ENCODE peak calls at places on chromosomes 3 and 15, in eight cellular contexts. D is C1 segment of cervical spinal cord, G is GM12865, W is EH, E is neural progenitor cell, Y is NCI-H1105, S is choroid plexus epithelial cell, T is naive B cell. O is an unnamed sample.
A peak's percentile ranks its signal among the peaks of the same experiment; 100 is the strongest.

GRCh38 chr15:98888839-98889479 is 118.6 kb downstream of the PGPEP1L start:
- DNase-seq in Y (no peak), S (peak; percentile 78), D (no peak), E (no peak), T (no peak), W (peak; percentile 88), G (peak; percentile 44), O (peak; percentile 61)

GRCh38 chr3:63977893-63978292 is 45.4 kb downstream of the PSMD6 start:
- DNase-seq in T (no peak), E (no peak), W (no peak), G (no peak), S (no peak), Y (no peak), D (no peak), O (no peak)

GRCh38 chr3:101243285-101244211 is 76.8 kb downstream of the IMPG2 start:
- DNase-seq in E (no peak), Y (no peak), D (no peak), G (no peak), W (peak; percentile 19), S (no peak), T (no peak), O (no peak)

GRCh38 chr3:9602620-9603019 is 46.7 kb upstream of the MTMR14 start:
- DNase-seq in D (no peak), G (no peak), E (no peak), Y (no peak), S (no peak), W (no peak), T (no peak), O (no peak)

GRCh38 chr15:56598991-56599390 is 134.1 kb upstream of the MNS1 start:
- DNase-seq in W (peak; percentile 59), E (no peak), D (no peak), S (peak; percentile 55), T (no peak), G (no peak), Y (no peak), O (no peak)

GRCh38 chr15:52567886-52568568 is 803 bp downstream of the ARPP19 start:
- DNase-seq in Y (no peak), D (no peak), T (no peak), E (no peak), W (peak; percentile 4), G (peak; percentile 51), S (peak; percentile 48), O (no peak)

GRCh38 chr3:5972586-5972985 is 785.1 kb downstream of the EDEM1 start:
- DNase-seq in S (no peak), Y (no peak), D (no peak), T (no peak), W (no peak), E (no peak), G (no peak), O (peak; percentile 53)

GRCh38 chr3:125148836-125149235 is 63.7 kb downstream of the SLC12A8 start:
- DNase-seq in T (peak; percentile 63), Y (no peak), G (peak; percentile 75), S (no peak), E (no peak), W (peak; percentile 75), D (no peak), O (peak; percentile 78)

GRCh38 chr15:33675246-33675645 is 293.1 kb upstream of the CHRM5 start:
- DNase-seq in W (peak; percentile 21), E (peak; percentile 74), D (no peak), G (peak; percentile 69), S (peak; percentile 52), Y (no peak), T (no peak), O (peak; percentile 56)

GRCh38 chr15:55289011-55289572 is 521 bp downstream of the RAB27A start:
- DNase-seq in E (peak; percentile 34), S (peak; percentile 76), D (no peak), T (peak; percentile 25), G (peak; percentile 34), Y (no peak), W (peak; percentile 43), O (peak; percentile 51)

GRCh38 chr3:132973441-132973840 is 64.8 kb upstream of the TMEM108 start:
- DNase-seq in G (no peak), D (no peak), E (no peak), T (no peak), W (no peak), S (no peak), Y (no peak), O (no peak)

GRCh38 chr3:175346573-175347356 is 487.6 kb downstream of the NAALADL2 start:
- DNase-seq in T (no peak), G (peak; percentile 76), D (no peak), Y (peak; percentile 43), E (no peak), S (peak; percentile 97), W (peak; percentile 96), O (peak; percentile 92)

GRCh38 chr3:29384640-29385039 is 103.8 kb downstream of the RBMS3 start:
- DNase-seq in T (no peak), S (peak; percentile 79), G (no peak), D (no peak), E (peak; percentile 8), W (peak; percentile 96), Y (no peak), O (peak; percentile 67)

GRCh38 chr15:76963596-76963995 is 31.3 kb upstream of the PSTPIP1 start:
- DNase-seq in E (no peak), G (no peak), Y (no peak), W (no peak), S (no peak), D (no peak), T (no peak), O (no peak)

GRCh38 chr3:14547693-14548092 is 7.6 kb upstream of the GRIP2 start:
- DNase-seq in D (no peak), Y (no peak), G (no peak), T (no peak), S (no peak), E (no peak), W (no peak), O (no peak)

GRCh38 chr3:186717039-186717457 is at the start of gene KNG1:
- DNase-seq in D (no peak), T (no peak), W (no peak), G (no peak), E (no peak), S (no peak), Y (no peak), O (no peak)

GRCh38 chr3:124586126-124587052 is 143.9 kb upstream of the UMPS start:
- DNase-seq in D (no peak), S (no peak), E (peak; percentile 68), G (no peak), W (no peak), T (no peak), Y (no peak), O (no peak)

GRCh38 chr3:134212898-134213665 is 37.6 kb downstream of the RYK start:
- DNase-seq in E (peak; percentile 82), G (peak; percentile 82), W (peak; percentile 75), Y (peak; percentile 80), S (peak; percentile 86), D (peak; percentile 57), T (peak; percentile 72), O (peak; percentile 90)

GRCh38 chr15:40489274-40490175 is 18.7 kb downstream of the CHST14 start:
- DNase-seq in S (no peak), T (no peak), D (no peak), G (no peak), W (no peak), Y (no peak), E (no peak), O (no peak)

GRCh38 chr3:5330152-5330810 is 142.8 kb downstream of the EDEM1 start:
- DNase-seq in T (no peak), D (no peak), W (peak; percentile 49), Y (no peak), S (peak; percentile 1), G (no peak), E (no peak), O (peak; percentile 64)

GRCh38 chr15:71055461-71055860 is 59.8 kb upstream of the THSD4 start:
- DNase-seq in D (no peak), G (no peak), S (peak; percentile 66), E (no peak), Y (no peak), T (no peak), W (peak; percentile 57), O (no peak)

GRCh38 chr15:72706266-72706665 is 20.3 kb downstream of the BBS4 start:
- DNase-seq in S (no peak), Y (no peak), G (no peak), E (no peak), D (no peak), T (no peak), W (peak; percentile 55), O (no peak)

GRCh38 chr15:64216722-64217428 is 54.1 kb upstream of the PPIB start:
- DNase-seq in Y (peak; percentile 53), E (no peak), W (no peak), D (no peak), S (peak; percentile 35), T (no peak), G (no peak), O (no peak)

GRCh38 chr3:144162042-144162441 is 190.4 kb downstream of the DIPK2A start:
- DNase-seq in S (peak; percentile 81), E (no peak), Y (peak; percentile 41), D (no peak), W (peak; percentile 11), G (no peak), T (no peak), O (peak; percentile 73)

GRCh38 chr15:101276501-101277037 is 716 bp downstream of the SELENOS start:
- DNase-seq in W (peak; percentile 58), S (peak; percentile 60), E (peak; percentile 59), T (no peak), Y (no peak), D (no peak), G (peak; percentile 84), O (peak; percentile 60)

GRCh38 chr3:1609416-1609815 is 489.2 kb upstream of the CNTN4 start:
- DNase-seq in T (no peak), Y (no peak), E (no peak), G (no peak), W (no peak), D (no peak), S (no peak), O (no peak)

GRCh38 chr3:133782454-133782853 is 23.2 kb upstream of the SRPRB start:
- DNase-seq in D (no peak), E (no peak), T (no peak), Y (no peak), S (no peak), W (no peak), G (no peak), O (no peak)

GRCh38 chr3:127585163-127585812 is 5.2 kb downstream of the TPRA1 start:
- DNase-seq in D (no peak), Y (no peak), G (no peak), T (no peak), S (peak; percentile 43), E (no peak), W (peak; percentile 36), O (no peak)

GRCh38 chr3:59555593-59556315 is 505.9 kb upstream of the CFAP20DC start:
- DNase-seq in S (peak; percentile 60), D (no peak), G (no peak), Y (no peak), T (no peak), W (peak; percentile 17), E (no peak), O (no peak)

GRCh38 chr3:171416666-171417065 is 43.5 kb downstream of the TNIK start:
- DNase-seq in Y (no peak), E (no peak), D (no peak), T (no peak), G (no peak), S (no peak), W (no peak), O (no peak)

GRCh38 chr3:181230258-181230657 is 240.7 kb upstream of the DNAJC19 start:
- DNase-seq in G (peak; percentile 23), Y (no peak), T (no peak), S (no peak), D (no peak), E (no peak), W (no peak), O (no peak)

GRCh38 chr3:68631810-68632545 is 300.4 kb downstream of the TAFA4 start:
- DNase-seq in D (no peak), S (no peak), W (no peak), E (peak; percentile 46), T (no peak), Y (no peak), G (no peak), O (no peak)

O was measured in astrocyte of the hippocampus.